ENCODE peak calls at places on chromosomes 16 and 17, in eight cellular contexts. D is SK-N-SH; O is dermis blood vessel endothelial cell; K is SW 1271; F is stimulated activated naive CD4-positive, alpha-beta T cell treated with Interleukin-2 at 50 U/mL for 16 hours; C is adrenal gland; J is AG10803; L is anterior cingulate cortex. H is an unnamed sample.

GRCh38 chr17:65488665-65489064 is 72.8 kb downstream of the AXIN2 start:
- DNase-seq in L (no peak), F (no peak), C (no peak), O (no peak), D (no peak), K (no peak), J (no peak), H (no peak)

GRCh38 chr17:39132192-39132600 is 19.2 kb downstream of the PLXDC1 start:
- DNase-seq in O (peak), C (peak), J (peak), K (no peak), F (no peak), L (no peak), D (no peak), H (peak)

GRCh38 chr17:45345246-45345553 is 28.4 kb upstream of the MAP3K14 start:
- DNase-seq in L (no peak), O (no peak), F (no peak), D (no peak), J (no peak), C (no peak), K (no peak), H (no peak)

GRCh38 chr17:50055426-50056216 is at the start of gene ITGA3:
- DNase-seq in O (peak), C (peak), J (peak), F (peak), K (peak), D (peak), L (peak), H (peak)

GRCh38 chr16:47904691-47905090 is 251.1 kb downstream of the ABCC12 start:
- DNase-seq in O (no peak), L (no peak), F (no peak), J (no peak), C (no peak), D (no peak), K (no peak), H (no peak)

GRCh38 chr17:75568412-75569255 is 19.0 kb upstream of the MYO15B start:
- DNase-seq in O (no peak), D (no peak), J (no peak), C (no peak), K (no peak), L (no peak), F (no peak), H (no peak)

GRCh38 chr17:64741038-64741641 is 79.0 kb upstream of the SMURF2 start:
- DNase-seq in D (no peak), K (no peak), L (peak), F (no peak), C (peak), O (peak), J (peak), H (no peak)

GRCh38 chr16:47634126-47634525 is 173.0 kb downstream of the PHKB start:
- DNase-seq in D (no peak), K (no peak), L (no peak), F (no peak), C (no peak), O (no peak), J (no peak), H (no peak)

GRCh38 chr17:62792122-62792800 is 15.9 kb downstream of the MARCHF10 start:
- DNase-seq in D (no peak), K (peak), O (no peak), J (peak), F (no peak), L (no peak), C (peak), H (peak)

GRCh38 chr16:3578610-3579551 is 1.7 kb upstream of the NLRC3 start:
- DNase-seq in D (no peak), K (no peak), L (no peak), F (peak), C (no peak), J (no peak), O (peak), H (no peak)